ENCODE peak calls at places on chromosomes 3 and 15, in four cellular contexts. Y is astrocyte of the spinal cord, Z is lower leg skin, R is neural crest cell. L is an unnamed sample.

GRCh38 chr3:28777806-28778475 is 429.3 kb upstream of the AZI2 start:
- DNase-seq in Y (no peak), Z (no peak), R (no peak), L (no peak)

GRCh38 chr3:55085231-55085630 is 157.4 kb upstream of the LRTM1 start:
- DNase-seq in Y (no peak), Z (no peak), R (no peak), L (no peak)

GRCh38 chr3:4751057-4752051 is 227.9 kb upstream of the BHLHE40 start:
- DNase-seq in R (no peak), Y (peak), Z (peak), L (peak)

GRCh38 chr15:64209680-64210334 is 47.0 kb upstream of the PPIB start:
- DNase-seq in Z (no peak), R (no peak), Y (peak), L (peak)

GRCh38 chr3:13420051-13420816 is at the start of gene NUP210:
- DNase-seq in Z (no peak), Y (no peak), R (peak), L (no peak)

GRCh38 chr3:142777927-142778326 is 54.1 kb downstream of the TRPC1 start:
- DNase-seq in R (no peak), Z (no peak), Y (no peak), L (no peak)

GRCh38 chr15:62896969-62897486 is 145.5 kb upstream of the TPM1 start:
- DNase-seq in Y (peak), Z (peak), R (no peak), L (peak)

GRCh38 chr15:28086175-28086703 is 12.9 kb downstream of the OCA2 start:
- DNase-seq in Y (peak), R (peak), Z (no peak), L (peak)

GRCh38 chr15:50718700-50719125 is 32.1 kb upstream of the TRPM7 start:
- DNase-seq in Y (no peak), Z (no peak), R (no peak), L (no peak)

GRCh38 chr3:171295502-171296373 is 164.5 kb downstream of the TNIK start:
- DNase-seq in Y (no peak), Z (no peak), R (no peak), L (no peak)

GRCh38 chr3:9600597-9600996 is 47.0 kb upstream of the LHFPL4 start:
- DNase-seq in Y (no peak), R (no peak), Z (no peak), L (no peak)

GRCh38 chr3:148004331-148004730 is 595.2 kb downstream of the ZIC1 start:
- DNase-seq in Y (no peak), R (no peak), Z (no peak), L (no peak)

GRCh38 chr3:104939196-104939595 is 427.5 kb upstream of the ALCAM start:
- DNase-seq in Z (no peak), Y (no peak), R (no peak), L (peak)

GRCh38 chr3:104943931-104944330 is 422.8 kb upstream of the ALCAM start:
- DNase-seq in R (no peak), Y (no peak), Z (no peak), L (peak)

DNA sequence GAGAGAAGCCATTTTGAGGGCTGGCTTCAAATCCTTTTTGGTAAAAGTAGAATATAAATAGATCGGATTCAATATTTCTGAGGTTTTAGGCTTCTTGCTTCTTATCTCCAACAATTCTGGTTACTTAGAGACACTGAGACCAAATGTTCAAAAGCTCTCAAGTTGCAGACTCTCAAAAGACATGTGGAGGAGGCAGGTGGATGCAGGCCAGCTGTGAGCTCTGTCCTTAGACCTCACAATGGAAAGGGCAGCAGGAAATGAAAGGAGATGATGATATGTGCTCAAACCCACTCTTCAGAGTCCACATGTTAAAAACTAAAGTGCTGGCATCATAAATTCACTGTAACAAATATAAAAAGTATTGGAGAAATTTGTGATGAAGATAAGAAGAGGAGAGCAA is 424.9 kb upstream of the ALCAM start:
- DNase-seq in Y (no peak), R (no peak), Z (no peak), L (no peak)
- TF ChIP-seq CTCF in Y (no peak), R (no peak), Z (no peak), L (no peak)

GRCh38 chr3:125683067-125683844 is 88.0 kb upstream of the OSBPL11 start:
- DNase-seq in R (no peak), Z (no peak), Y (no peak), L (no peak)

GRCh38 chr3:125681146-125681545 is 85.8 kb upstream of the OSBPL11 start:
- DNase-seq in R (no peak), Z (no peak), Y (no peak), L (no peak)

GRCh38 chr3:125679258-125679657 is 84.0 kb upstream of the OSBPL11 start:
- DNase-seq in R (no peak), Y (no peak), Z (no peak), L (no peak)

DNA sequence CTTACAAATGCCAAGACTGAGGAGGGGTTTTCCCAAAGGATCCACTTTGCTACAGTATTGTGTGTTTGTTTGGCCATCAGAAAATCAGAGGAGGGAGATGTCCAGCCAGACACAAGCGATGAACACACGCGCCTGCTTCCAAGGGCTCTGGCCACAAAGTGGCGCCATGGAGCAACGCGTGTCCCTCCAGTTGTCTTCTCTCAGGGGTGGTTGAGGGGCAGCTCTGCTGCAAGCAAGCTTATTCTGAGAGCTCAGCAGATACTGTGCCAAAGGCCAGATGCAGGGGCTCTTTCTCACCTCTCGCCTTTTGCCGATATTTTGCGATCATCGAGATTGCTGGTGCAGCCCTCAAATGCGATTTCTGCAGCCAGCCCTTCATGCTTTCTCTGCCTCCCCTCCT is 88.9 kb upstream of the OSBPL11 start:
- DNase-seq in Z (no peak), Y (no peak), R (peak), L (peak)
- TF ChIP-seq CTCF in Z (no peak), Y (peak), R (peak), L (peak)

GRCh38 chr3:66414846-66415245 is 86.0 kb downstream of the LRIG1 start:
- DNase-seq in Y (no peak), Z (no peak), R (no peak), L (no peak)

GRCh38 chr3:66419053-66419440 is 81.8 kb downstream of the LRIG1 start:
- DNase-seq in Y (no peak), R (no peak), Z (no peak), L (no peak)

GRCh38 chr3:66415867-66416428 is 84.9 kb downstream of the LRIG1 start:
- DNase-seq in Z (no peak), R (no peak), Y (no peak), L (no peak)

GRCh38 chr3:66416556-66417304 is 84.1 kb downstream of the LRIG1 start:
- DNase-seq in R (no peak), Y (no peak), Z (no peak), L (peak)

DNA sequence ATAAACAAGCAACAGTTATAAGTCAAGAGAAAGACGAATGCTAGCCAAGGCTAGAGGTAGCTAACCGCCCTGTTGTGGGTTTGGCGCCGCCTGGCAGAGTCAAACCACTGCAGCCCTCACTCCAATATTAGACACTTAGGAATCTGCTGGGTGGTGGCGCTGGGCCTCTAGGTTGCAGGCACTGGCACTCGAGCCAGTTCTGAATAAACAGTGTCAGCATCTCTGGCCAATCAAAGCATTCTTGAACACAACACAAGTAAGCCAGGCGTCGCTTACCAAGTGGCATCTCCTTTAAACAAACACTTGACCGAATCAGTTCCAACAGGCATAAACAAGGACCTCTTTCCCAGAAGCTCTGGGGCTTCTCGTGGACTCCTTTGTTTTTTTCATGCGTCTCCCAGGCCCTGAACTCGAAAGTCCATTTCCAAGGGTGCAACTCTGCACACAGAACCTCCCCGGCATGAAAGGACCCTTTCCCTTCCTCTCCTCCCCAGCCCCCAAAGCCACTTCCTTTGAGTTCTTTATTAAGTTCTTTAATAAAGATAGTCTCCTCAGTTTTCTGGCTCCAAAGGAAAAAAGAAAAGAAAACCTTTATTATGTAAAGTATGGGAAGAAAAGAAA is 82.3 kb downstream of the LRIG1 start:
- DNase-seq in R (no peak), Z (no peak), Y (peak), L (no peak)
- TF ChIP-seq CTCF in R (no peak), Z (no peak), Y (peak), L (no peak)

DNA sequence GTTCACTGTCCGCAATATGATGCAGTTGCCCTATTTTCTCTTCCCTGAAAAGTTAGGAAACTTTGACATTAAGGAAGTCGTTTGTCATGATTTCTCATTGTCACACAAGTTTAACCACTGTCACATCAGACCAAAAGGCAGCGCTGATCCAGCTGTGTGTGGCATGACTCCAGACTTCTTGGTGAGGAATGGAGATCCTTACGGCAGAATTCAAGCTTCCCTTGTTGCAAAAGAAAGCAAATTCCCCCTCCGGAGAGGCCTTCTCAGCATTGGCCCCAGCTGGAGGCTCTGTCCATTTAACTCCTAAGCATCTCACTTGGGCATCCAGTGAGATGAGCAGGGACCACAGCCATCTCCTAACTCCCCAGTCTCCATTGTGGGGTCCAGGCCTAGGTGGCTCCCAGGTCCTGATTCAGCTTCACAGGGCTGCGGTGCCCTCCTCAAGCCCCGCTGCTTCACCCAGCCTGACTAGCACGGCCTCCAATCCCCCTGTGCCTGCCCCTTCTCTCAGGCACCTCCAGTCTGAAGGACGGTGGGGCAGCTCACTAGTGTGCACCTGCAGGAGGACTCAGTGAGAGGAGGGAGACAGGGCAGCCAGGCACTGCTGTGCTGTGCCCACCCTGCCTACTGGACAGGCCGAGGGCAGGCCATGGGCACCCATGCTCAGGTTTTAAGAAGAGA is 159.5 kb downstream of the CHSY1 start:
- DNase-seq in Y (peak), Z (no peak), R (no peak), L (peak)
- TF ChIP-seq CTCF in Y (no peak), Z (no peak), R (no peak), L (no peak)

GRCh38 chr15:76328106-76328696 is 8.4 kb upstream of the ISL2 start:
- DNase-seq in Z (no peak), Y (no peak), R (no peak), L (no peak)

GRCh38 chr15:76327191-76328105 is 9.1 kb upstream of the ISL2 start:
- DNase-seq in Z (no peak), Y (no peak), R (no peak), L (peak)

GRCh38 chr15:76328962-76329361 is 7.6 kb upstream of the ISL2 start:
- DNase-seq in R (no peak), Y (no peak), Z (no peak), L (peak)

GRCh38 chr15:76332796-76333195 is 3.8 kb upstream of the ISL2 start:
- DNase-seq in Z (no peak), Y (no peak), R (no peak), L (no peak)

DNA sequence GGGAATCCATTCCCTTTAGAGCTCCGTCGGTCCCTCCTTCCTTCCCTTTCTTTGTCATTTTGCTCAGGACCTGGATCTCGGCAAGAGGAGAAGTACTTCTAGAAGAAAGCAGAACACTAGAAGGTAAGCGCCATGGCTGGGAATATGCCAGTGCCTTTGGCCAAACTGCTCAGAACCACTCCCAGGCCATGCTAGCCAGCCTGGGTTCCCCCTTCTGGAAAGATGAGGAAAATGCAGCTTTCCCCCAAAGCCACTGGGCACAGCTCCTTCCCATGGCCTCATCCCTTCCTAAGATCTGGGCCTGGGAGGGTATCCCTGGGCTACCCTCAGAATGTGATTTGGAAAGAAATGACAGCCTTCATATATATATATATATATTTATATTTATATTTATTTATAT is 6.3 kb upstream of the ISL2 start:
- DNase-seq in Y (peak), Z (peak), R (peak), L (peak)
- TF ChIP-seq CTCF in Y (peak), Z (no peak), R (peak), L (peak)

DNA sequence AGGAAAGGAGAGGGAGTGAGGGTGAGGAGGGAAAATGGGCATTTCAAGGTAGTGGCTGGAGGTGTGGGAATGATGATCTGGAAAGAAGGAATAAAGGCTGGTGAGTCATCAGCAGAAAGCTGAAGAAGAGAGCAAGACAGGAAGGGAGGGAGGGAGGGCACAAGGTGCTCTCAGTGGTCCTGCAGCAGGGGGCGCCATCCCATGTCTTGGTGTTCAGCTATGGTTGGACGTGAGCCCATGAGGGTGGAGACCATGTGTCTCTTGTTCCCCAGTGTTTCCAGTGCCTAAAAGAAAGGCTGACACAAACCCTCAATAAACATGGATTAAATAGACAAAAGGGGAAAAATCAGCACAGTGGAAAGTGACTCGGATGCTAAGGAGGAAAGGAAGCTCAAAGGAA is 228.5 kb downstream of the NTRK3 start:
- DNase-seq in Z (no peak), R (no peak), Y (no peak), L (no peak)
- TF ChIP-seq CTCF in Z (no peak), R (no peak), Y (no peak), L (no peak)

GRCh38 chr3:119291062-119291700 is 3.0 kb upstream of the ARHGAP31 start:
- DNase-seq in Z (no peak), R (no peak), Y (no peak), L (no peak)

GRCh38 chr3:119290613-119291012 is 3.6 kb upstream of the ARHGAP31 start:
- DNase-seq in Y (no peak), R (no peak), Z (no peak), L (no peak)

GRCh38 chr3:119288669-119289068 is 5.5 kb upstream of the ARHGAP31 start:
- DNase-seq in R (no peak), Y (no peak), Z (no peak), L (no peak)

GRCh38 chr3:119292666-119293065 is 1.5 kb upstream of the ARHGAP31 start:
- DNase-seq in Z (no peak), R (no peak), Y (no peak), L (no peak)

DNA sequence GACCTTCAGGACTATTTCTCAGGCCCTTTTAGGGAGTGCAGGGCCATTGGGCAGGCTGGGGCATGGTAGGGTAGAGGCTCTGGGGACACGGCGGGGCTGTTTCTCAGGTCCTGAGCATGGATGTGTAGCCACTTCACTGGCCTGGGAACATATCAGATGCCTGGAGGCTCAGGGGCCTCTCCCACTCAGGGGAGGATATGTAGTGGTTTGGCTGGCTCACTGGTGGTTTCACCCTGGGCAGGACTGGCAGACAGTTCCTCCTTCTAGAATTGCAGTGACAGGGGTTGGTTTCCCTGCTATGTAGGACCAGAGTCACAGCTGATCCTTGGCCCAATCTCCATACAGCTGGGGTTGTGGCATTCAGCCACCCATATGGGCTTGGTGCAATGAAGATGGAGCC is 4.8 kb upstream of the ARHGAP31 start:
- DNase-seq in R (no peak), Y (no peak), Z (no peak), L (no peak)
- TF ChIP-seq CTCF in R (no peak), Y (no peak), Z (no peak), L (no peak)

GRCh38 chr15:71742964-71743363 is 67.4 kb upstream of the NR2E3 start:
- DNase-seq in Z (no peak), R (no peak), Y (no peak), L (no peak)

GRCh38 chr15:71747128-71748083 is 62.9 kb upstream of the NR2E3 start:
- DNase-seq in R (no peak), Z (no peak), Y (peak), L (peak)

GRCh38 chr15:71746719-71747118 is 63.6 kb upstream of the NR2E3 start:
- DNase-seq in R (no peak), Z (no peak), Y (no peak), L (no peak)

GRCh38 chr15:71748327-71748726 is 62.0 kb upstream of the NR2E3 start:
- DNase-seq in Y (peak), R (no peak), Z (no peak), L (peak)

GRCh38 chr15:71743861-71744382 is 66.4 kb upstream of the NR2E3 start:
- DNase-seq in Y (peak), R (peak), Z (no peak), L (peak)
- TF ChIP-seq CTCF in Y (peak), R (peak), Z (peak), L (peak)